ENCODE peak calls at places on chromosome 21, in four cellular contexts. I is T1000; X is ELF-1; Y is activated naive CD4-positive, alpha-beta T cell. P is an unnamed sample.

GRCh38 chr21:43269461-43269860 is 100.7 kb downstream of the CRYAA start:
- DNase-seq in Y (no peak), X (peak; percentile 73), I (no peak), P (peak; percentile 31)

GRCh38 chr21:44847261-44848056 is 26.0 kb downstream of the PTTG1IP start:
- DNase-seq in I (no peak), Y (no peak), X (no peak), P (no peak)

GRCh38 chr21:45539046-45539795 is 3.0 kb downstream of the SLC19A1 start:
- DNase-seq in X (no peak), I (no peak), Y (no peak), P (peak; percentile 39)

GRCh38 chr21:15752763-15753407 is 23.1 kb downstream of the USP25 start:
- DNase-seq in Y (no peak), I (no peak), X (peak; percentile 94), P (no peak)

GRCh38 chr21:45987121-45987711 is 5.6 kb downstream of the COL6A1 start:
- DNase-seq in Y (no peak), X (no peak), I (no peak), P (no peak)

GRCh38 chr21:33874161-33874560 is 41.4 kb downstream of the ATP5PO start:
- DNase-seq in Y (no peak), X (no peak), I (no peak), P (peak; percentile 18)

GRCh38 chr21:37874904-37875780 is 41.1 kb downstream of the KCNJ6 start:
- DNase-seq in Y (no peak), X (no peak), I (no peak), P (no peak)

GRCh38 chr21:44919913-44920693 is 596 bp downstream of the ITGB2 start:
- DNase-seq in X (no peak), Y (no peak), I (no peak), P (no peak)

GRCh38 chr21:33300701-33301631 is 23.8 kb upstream of the IFNAR1 start:
- DNase-seq in X (no peak), Y (no peak), I (no peak), P (no peak)

GRCh38 chr21:33374080-33374873 is 28.9 kb upstream of the IFNGR2 start:
- DNase-seq in I (no peak), Y (peak; percentile 44), X (no peak), P (no peak)

GRCh38 chr21:34298797-34299539 is 64.8 kb upstream of the KCNE2 start:
- DNase-seq in I (no peak), Y (no peak), X (peak; percentile 18), P (no peak)

GRCh38 chr21:44887126-44887806 is 13.8 kb upstream of the PTTG1IP start:
- DNase-seq in X (no peak), Y (no peak), I (no peak), P (no peak)

GRCh38 chr21:36654341-36654740 is 44.6 kb upstream of the SIM2 start:
- DNase-seq in X (no peak), I (no peak), Y (no peak), P (no peak)

GRCh38 chr21:46183910-46184624 is at the start of gene SPATC1L:
- DNase-seq in X (no peak), I (no peak), Y (peak; percentile 55), P (peak; percentile 75)

GRCh38 chr21:46661211-46661625 is 25.7 kb downstream of the PRMT2 start:
- DNase-seq in X (peak; percentile 76), Y (peak; percentile 56), I (no peak), P (peak; percentile 61)

GRCh38 chr21:45129231-45129923 is 55.0 kb downstream of the ADARB1 start:
- DNase-seq in I (no peak), X (no peak), Y (no peak), P (peak; percentile 75)

GRCh38 chr21:41207401-41208388 is 39.7 kb downstream of the BACE2 start:
- DNase-seq in Y (no peak), X (no peak), I (no peak), P (peak; percentile 46)

GRCh38 chr21:43864313-43864805 is 664 bp upstream of the AGPAT3 start:
- DNase-seq in Y (no peak), I (no peak), X (peak; percentile 30), P (peak; percentile 75)

GRCh38 chr21:42165901-42166300 is 53.0 kb upstream of the ABCG1 start:
- DNase-seq in I (no peak), Y (no peak), X (no peak), P (no peak)

GRCh38 chr21:45513741-45514310 is 28.4 kb downstream of the SLC19A1 start:
- DNase-seq in I (no peak), Y (no peak), X (no peak), P (peak; percentile 5)

GRCh38 chr21:34528131-34528561 is 16.1 kb upstream of the KCNE1 start:
- DNase-seq in X (no peak), Y (no peak), I (no peak), P (no peak)

GRCh38 chr21:36841866-36842265 is 124.6 kb downstream of the HLCS start:
- DNase-seq in I (no peak), X (no peak), Y (no peak), P (no peak)

GRCh38 chr21:45510466-45510955 is 31.7 kb downstream of the SLC19A1 start:
- DNase-seq in I (no peak), Y (no peak), X (no peak), P (peak; percentile 20)

GRCh38 chr21:42845296-42845965 is 33.9 kb downstream of the WDR4 start:
- DNase-seq in I (no peak), Y (no peak), X (no peak), P (peak; percentile 66)

GRCh38 chr21:26405735-26406361 is 167.2 kb downstream of the CYYR1 start:
- DNase-seq in I (peak; percentile 36), Y (no peak), X (peak; percentile 62), P (no peak)

GRCh38 chr21:40623550-40623949 is 223.4 kb downstream of the DSCAM start:
- DNase-seq in X (no peak), I (no peak), Y (no peak), P (no peak)

GRCh38 chr21:41631564-41632461 is 123.9 kb upstream of the TMPRSS2 start:
- DNase-seq in X (no peak), Y (no peak), I (no peak), P (no peak)

GRCh38 chr21:31552826-31553225 is 106.7 kb upstream of the SOD1 start:
- DNase-seq in Y (no peak), I (no peak), X (no peak), P (no peak)

GRCh38 chr21:37193676-37194075 is 73.5 kb downstream of the VPS26C start:
- DNase-seq in Y (no peak), X (peak; percentile 18), I (no peak), P (no peak)

GRCh38 chr21:33761104-33762036 is 119.1 kb downstream of the ITSN1 start:
- DNase-seq in I (peak; percentile 57), X (peak; percentile 39), Y (no peak), P (peak; percentile 19)

GRCh38 chr21:17585875-17586450 is 26.7 kb downstream of the BTG3 start:
- DNase-seq in Y (no peak), I (no peak), X (no peak), P (no peak)

GRCh38 chr21:42357307-42357706 is 6.5 kb upstream of the TFF2 start:
- DNase-seq in Y (no peak), I (no peak), X (no peak), P (no peak)

GRCh38 chr21:44555200-44555875 is 3.3 kb downstream of the KRTAP10-3 start:
- DNase-seq in Y (no peak), X (no peak), I (no peak), P (no peak)

GRCh38 chr21:42153046-42153685 is 65.8 kb upstream of the ABCG1 start:
- DNase-seq in Y (no peak), I (no peak), X (no peak), P (no peak)

P was measured in psoas muscle.